ENCODE peak calls at places on chromosomes 13 and 19, in eight cellular contexts. One of them, this sample, is unnamed.

GRCh38 chr13:25874907-25875306 is 176.9 kb downstream of the SHISA2 start:
- DNase-seq in tibial artery: no peak
- DNase-seq in adrenal gland: no peak
- DNase-seq in effector memory CD4-positive, alpha-beta T cell: peak
- DNase-seq in T-helper 2 cell: peak
- DNase-seq in iris pigment epithelial cell: no peak
- DNase-seq in AG09319: no peak
- DNase-seq in HT-29: no peak
- DNase-seq in this sample: no peak

GRCh38 chr13:102233566-102234208 is 168.2 kb downstream of the FGF14 start:
- DNase-seq in effector memory CD4-positive, alpha-beta T cell: no peak
- DNase-seq in adrenal gland: no peak
- DNase-seq in HT-29: no peak
- DNase-seq in AG09319: no peak
- DNase-seq in iris pigment epithelial cell: no peak
- DNase-seq in tibial artery: no peak
- DNase-seq in T-helper 2 cell: no peak
- DNase-seq in this sample: peak

GRCh38 chr19:34067861-34068271 is 104.4 kb upstream of the LSM14A start:
- DNase-seq in T-helper 2 cell: no peak
- DNase-seq in effector memory CD4-positive, alpha-beta T cell: no peak
- DNase-seq in adrenal gland: no peak
- DNase-seq in HT-29: no peak
- DNase-seq in iris pigment epithelial cell: peak
- DNase-seq in tibial artery: no peak
- DNase-seq in AG09319: no peak
- DNase-seq in this sample: no peak

GRCh38 chr19:13056052-13056660 is 46.5 kb downstream of the LYL1 start:
- DNase-seq in adrenal gland: no peak
- DNase-seq in iris pigment epithelial cell: peak
- DNase-seq in effector memory CD4-positive, alpha-beta T cell: no peak
- DNase-seq in AG09319: peak
- DNase-seq in T-helper 2 cell: no peak
- DNase-seq in tibial artery: peak
- DNase-seq in HT-29: peak
- DNase-seq in this sample: peak

GRCh38 chr19:8373867-8374813 is 10.2 kb downstream of the ANGPTL4 start:
- DNase-seq in tibial artery: no peak
- DNase-seq in AG09319: no peak
- DNase-seq in adrenal gland: no peak
- DNase-seq in HT-29: no peak
- DNase-seq in effector memory CD4-positive, alpha-beta T cell: no peak
- DNase-seq in iris pigment epithelial cell: no peak
- DNase-seq in T-helper 2 cell: no peak
- DNase-seq in this sample: peak

GRCh38 chr13:52085416-52085815 is 43.5 kb downstream of the NEK5 start:
- DNase-seq in AG09319: no peak
- DNase-seq in adrenal gland: no peak
- DNase-seq in HT-29: no peak
- DNase-seq in tibial artery: no peak
- DNase-seq in T-helper 2 cell: no peak
- DNase-seq in effector memory CD4-positive, alpha-beta T cell: no peak
- DNase-seq in iris pigment epithelial cell: peak
- DNase-seq in this sample: peak

GRCh38 chr13:90302113-90302512 is 1045.4 kb upstream of the MIR17HG start:
- DNase-seq in AG09319: no peak
- DNase-seq in HT-29: no peak
- DNase-seq in T-helper 2 cell: no peak
- DNase-seq in adrenal gland: no peak
- DNase-seq in iris pigment epithelial cell: peak
- DNase-seq in effector memory CD4-positive, alpha-beta T cell: no peak
- DNase-seq in tibial artery: no peak
- DNase-seq in this sample: peak

GRCh38 chr13:72384879-72385278 is 342.6 kb downstream of the MZT1 start:
- DNase-seq in effector memory CD4-positive, alpha-beta T cell: no peak
- DNase-seq in HT-29: no peak
- DNase-seq in iris pigment epithelial cell: peak
- DNase-seq in adrenal gland: peak
- DNase-seq in AG09319: peak
- DNase-seq in tibial artery: no peak
- DNase-seq in T-helper 2 cell: no peak
- DNase-seq in this sample: peak

GRCh38 chr19:8505680-8506401 is 3.4 kb upstream of the PRAM1 start:
- DNase-seq in AG09319: no peak
- DNase-seq in effector memory CD4-positive, alpha-beta T cell: peak
- DNase-seq in iris pigment epithelial cell: peak
- DNase-seq in adrenal gland: peak
- DNase-seq in tibial artery: peak
- DNase-seq in T-helper 2 cell: peak
- DNase-seq in HT-29: peak
- DNase-seq in this sample: peak

This sample was measured in choroid plexus epithelial cell.